ENCODE peak calls at places on chromosomes 4 and X, in six cellular contexts. One of them, this sample, is unnamed.

GRCh38 chrX:82816572-82816971 is 691.5 kb upstream of the POU3F4 start:
- DNase-seq in stomach: no peak
- DNase-seq in CD4-positive, CD25-positive, alpha-beta regulatory T cell: no peak
- DNase-seq in right lobe of liver: no peak
- DNase-seq in uterus: no peak
- DNase-seq in psoas muscle: no peak
- DNase-seq in this sample: no peak

GRCh38 chr4:79455216-79455615 is 47.2 kb upstream of the GK2 start:
- DNase-seq in psoas muscle: no peak
- DNase-seq in uterus: no peak
- DNase-seq in right lobe of liver: no peak
- DNase-seq in stomach: no peak
- DNase-seq in CD4-positive, CD25-positive, alpha-beta regulatory T cell: no peak
- DNase-seq in this sample: no peak

GRCh38 chr4:112978691-112979472 is 70.6 kb upstream of the ANK2 start:
- DNase-seq in CD4-positive, CD25-positive, alpha-beta regulatory T cell: no peak
- DNase-seq in stomach: no peak
- DNase-seq in right lobe of liver: no peak
- DNase-seq in psoas muscle: no peak
- DNase-seq in uterus: no peak
- DNase-seq in this sample: no peak

GRCh38 chr4:33831667-33832066 is 2412.6 kb downstream of the ARAP2 start:
- DNase-seq in CD4-positive, CD25-positive, alpha-beta regulatory T cell: no peak
- DNase-seq in right lobe of liver: no peak
- DNase-seq in psoas muscle: no peak
- DNase-seq in uterus: no peak
- DNase-seq in stomach: no peak
- DNase-seq in this sample: no peak

GRCh38 chr4:3330682-3331081 is 37.9 kb downstream of the RGS12 start:
- DNase-seq in psoas muscle: no peak
- DNase-seq in right lobe of liver: no peak
- DNase-seq in CD4-positive, CD25-positive, alpha-beta regulatory T cell: no peak
- DNase-seq in uterus: no peak
- DNase-seq in stomach: peak
- DNase-seq in this sample: no peak

GRCh38 chrX:78063687-78064086 is 40.4 kb upstream of the PGK1 start:
- DNase-seq in right lobe of liver: no peak
- DNase-seq in psoas muscle: no peak
- DNase-seq in stomach: no peak
- DNase-seq in uterus: no peak
- DNase-seq in CD4-positive, CD25-positive, alpha-beta regulatory T cell: no peak
- DNase-seq in this sample: no peak

GRCh38 chr4:53314257-53314656 is 51.6 kb downstream of the SCFD2 start:
- DNase-seq in CD4-positive, CD25-positive, alpha-beta regulatory T cell: no peak
- DNase-seq in psoas muscle: no peak
- DNase-seq in stomach: no peak
- DNase-seq in uterus: no peak
- DNase-seq in right lobe of liver: no peak
- DNase-seq in this sample: no peak

GRCh38 chrX:49237060-49237459 is 1.8 kb downstream of the CCDC22 start:
- DNase-seq in right lobe of liver: no peak
- DNase-seq in psoas muscle: no peak
- DNase-seq in uterus: no peak
- DNase-seq in CD4-positive, CD25-positive, alpha-beta regulatory T cell: no peak
- DNase-seq in stomach: no peak
- DNase-seq in this sample: no peak

GRCh38 chr4:85821688-85822087 is 346.7 kb downstream of the ARHGAP24 start:
- DNase-seq in psoas muscle: no peak
- DNase-seq in uterus: no peak
- DNase-seq in right lobe of liver: no peak
- DNase-seq in CD4-positive, CD25-positive, alpha-beta regulatory T cell: no peak
- DNase-seq in stomach: no peak
- DNase-seq in this sample: no peak

GRCh38 chr4:59091376-59092142 is 1981.4 kb upstream of the IGFBP7 start:
- DNase-seq in psoas muscle: peak
- DNase-seq in uterus: no peak
- DNase-seq in stomach: no peak
- DNase-seq in CD4-positive, CD25-positive, alpha-beta regulatory T cell: no peak
- DNase-seq in right lobe of liver: no peak
- DNase-seq in this sample: peak

GRCh38 chr4:142801966-142802365 is 44.1 kb downstream of the INPP4B start:
- DNase-seq in right lobe of liver: no peak
- DNase-seq in uterus: no peak
- DNase-seq in CD4-positive, CD25-positive, alpha-beta regulatory T cell: no peak
- DNase-seq in psoas muscle: no peak
- DNase-seq in stomach: no peak
- DNase-seq in this sample: no peak

GRCh38 chr4:38819569-38819968 is 15.0 kb upstream of the TLR1 start:
- DNase-seq in psoas muscle: no peak
- DNase-seq in right lobe of liver: no peak
- DNase-seq in stomach: no peak
- DNase-seq in uterus: no peak
- DNase-seq in CD4-positive, CD25-positive, alpha-beta regulatory T cell: no peak
- DNase-seq in this sample: no peak

GRCh38 chr4:107719211-107719926 is 665 bp downstream of the PAPSS1 start:
- DNase-seq in psoas muscle: peak
- DNase-seq in stomach: no peak
- DNase-seq in CD4-positive, CD25-positive, alpha-beta regulatory T cell: no peak
- DNase-seq in uterus: no peak
- DNase-seq in right lobe of liver: no peak
- DNase-seq in this sample: peak

GRCh38 chr4:168800926-168801325 is 209.1 kb downstream of the CBR4 start:
- DNase-seq in stomach: no peak
- DNase-seq in uterus: no peak
- DNase-seq in right lobe of liver: no peak
- DNase-seq in psoas muscle: no peak
- DNase-seq in CD4-positive, CD25-positive, alpha-beta regulatory T cell: no peak
- DNase-seq in this sample: no peak

GRCh38 chr4:26717332-26717731 is 133.4 kb downstream of the TBC1D19 start:
- DNase-seq in uterus: no peak
- DNase-seq in CD4-positive, CD25-positive, alpha-beta regulatory T cell: no peak
- DNase-seq in right lobe of liver: no peak
- DNase-seq in psoas muscle: no peak
- DNase-seq in stomach: no peak
- DNase-seq in this sample: no peak

GRCh38 chrX:118226060-118226428 is 109.4 kb upstream of the KLHL13 start:
- DNase-seq in uterus: no peak
- DNase-seq in right lobe of liver: no peak
- DNase-seq in psoas muscle: no peak
- DNase-seq in stomach: no peak
- DNase-seq in CD4-positive, CD25-positive, alpha-beta regulatory T cell: no peak
- DNase-seq in this sample: no peak

GRCh38 chr4:120765271-120765985 is 157.1 kb downstream of the PRDM5 start:
- DNase-seq in stomach: no peak
- DNase-seq in uterus: no peak
- DNase-seq in CD4-positive, CD25-positive, alpha-beta regulatory T cell: no peak
- DNase-seq in right lobe of liver: no peak
- DNase-seq in psoas muscle: no peak
- DNase-seq in this sample: no peak

GRCh38 chrX:65596270-65596669 is 61.7 kb upstream of the LAS1L start:
- DNase-seq in uterus: no peak
- DNase-seq in CD4-positive, CD25-positive, alpha-beta regulatory T cell: peak
- DNase-seq in right lobe of liver: no peak
- DNase-seq in psoas muscle: no peak
- DNase-seq in stomach: no peak
- DNase-seq in this sample: no peak

GRCh38 chrX:129959493-129959832 is 23.0 kb upstream of the BCORL1 start:
- DNase-seq in CD4-positive, CD25-positive, alpha-beta regulatory T cell: no peak
- DNase-seq in uterus: no peak
- DNase-seq in right lobe of liver: no peak
- DNase-seq in stomach: no peak
- DNase-seq in psoas muscle: no peak
- DNase-seq in this sample: no peak

GRCh38 chr4:78776729-78777555 is 792 bp downstream of the BMP2K start:
- DNase-seq in CD4-positive, CD25-positive, alpha-beta regulatory T cell: peak
- DNase-seq in stomach: peak
- DNase-seq in uterus: peak
- DNase-seq in psoas muscle: peak
- DNase-seq in right lobe of liver: peak
- DNase-seq in this sample: peak

GRCh38 chrX:110034036-110034435 is 31.1 kb downstream of the TMEM164 start:
- DNase-seq in psoas muscle: no peak
- DNase-seq in uterus: no peak
- DNase-seq in CD4-positive, CD25-positive, alpha-beta regulatory T cell: no peak
- DNase-seq in stomach: no peak
- DNase-seq in right lobe of liver: no peak
- DNase-seq in this sample: no peak

GRCh38 chr4:5784960-5785611 is 74.1 kb downstream of the EVC start:
- DNase-seq in CD4-positive, CD25-positive, alpha-beta regulatory T cell: no peak
- DNase-seq in uterus: no peak
- DNase-seq in psoas muscle: no peak
- DNase-seq in stomach: no peak
- DNase-seq in right lobe of liver: peak
- DNase-seq in this sample: no peak

GRCh38 chrX:21745756-21746155 is 12.2 kb downstream of the SMPX start:
- DNase-seq in right lobe of liver: peak
- DNase-seq in stomach: peak
- DNase-seq in CD4-positive, CD25-positive, alpha-beta regulatory T cell: peak
- DNase-seq in psoas muscle: peak
- DNase-seq in uterus: no peak
- DNase-seq in this sample: no peak

GRCh38 chrX:118207831-118208453 is 91.3 kb upstream of the KLHL13 start:
- DNase-seq in right lobe of liver: no peak
- DNase-seq in stomach: no peak
- DNase-seq in CD4-positive, CD25-positive, alpha-beta regulatory T cell: no peak
- DNase-seq in psoas muscle: no peak
- DNase-seq in uterus: no peak
- DNase-seq in this sample: no peak

GRCh38 chrX:14505648-14506047 is 23.7 kb upstream of the GLRA2 start:
- DNase-seq in psoas muscle: no peak
- DNase-seq in uterus: no peak
- DNase-seq in stomach: no peak
- DNase-seq in CD4-positive, CD25-positive, alpha-beta regulatory T cell: no peak
- DNase-seq in right lobe of liver: no peak
- DNase-seq in this sample: no peak

GRCh38 chr4:115219315-115219840 is 106.0 kb upstream of the NDST4 start:
- DNase-seq in stomach: no peak
- DNase-seq in uterus: no peak
- DNase-seq in CD4-positive, CD25-positive, alpha-beta regulatory T cell: no peak
- DNase-seq in psoas muscle: no peak
- DNase-seq in right lobe of liver: no peak
- DNase-seq in this sample: no peak
- H3K4me3 ChIP-seq in stomach: no peak
- H3K4me3 ChIP-seq in uterus: no peak
- H3K4me3 ChIP-seq in CD4-positive, CD25-positive, alpha-beta regulatory T cell: no peak
- H3K4me3 ChIP-seq in psoas muscle: no peak
- H3K4me3 ChIP-seq in right lobe of liver: no peak
- H3K4me3 ChIP-seq in this sample: no peak

DNA sequence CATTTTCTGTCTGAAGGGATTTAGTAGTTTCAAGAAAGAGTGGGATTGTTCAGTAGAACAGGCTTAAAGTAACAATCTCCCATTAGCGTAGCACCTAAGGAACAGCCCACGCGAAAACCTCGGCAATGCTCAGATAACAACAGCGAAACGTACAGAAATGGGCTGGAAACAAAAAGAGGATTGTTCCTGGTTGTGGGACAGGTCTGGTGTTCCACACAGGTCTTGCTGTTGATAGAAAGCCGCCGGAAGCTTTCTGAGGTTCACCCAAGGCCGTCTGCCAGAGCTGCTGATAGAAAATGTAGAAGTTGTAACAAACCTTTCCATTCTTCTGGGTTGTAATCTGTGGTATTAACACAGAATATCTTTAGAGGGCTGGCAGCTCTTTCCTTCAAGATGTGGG is 69.4 kb upstream of the CLCN4 start:
- DNase-seq in right lobe of liver: no peak
- DNase-seq in psoas muscle: no peak
- DNase-seq in stomach: no peak
- DNase-seq in uterus: no peak
- DNase-seq in CD4-positive, CD25-positive, alpha-beta regulatory T cell: no peak
- DNase-seq in this sample: no peak
- H3K27ac ChIP-seq in right lobe of liver: no peak
- H3K27ac ChIP-seq in psoas muscle: no peak
- H3K27ac ChIP-seq in stomach: no peak
- H3K27ac ChIP-seq in uterus: no peak
- H3K27ac ChIP-seq in CD4-positive, CD25-positive, alpha-beta regulatory T cell: no peak
- H3K27ac ChIP-seq in this sample: no peak

DNA sequence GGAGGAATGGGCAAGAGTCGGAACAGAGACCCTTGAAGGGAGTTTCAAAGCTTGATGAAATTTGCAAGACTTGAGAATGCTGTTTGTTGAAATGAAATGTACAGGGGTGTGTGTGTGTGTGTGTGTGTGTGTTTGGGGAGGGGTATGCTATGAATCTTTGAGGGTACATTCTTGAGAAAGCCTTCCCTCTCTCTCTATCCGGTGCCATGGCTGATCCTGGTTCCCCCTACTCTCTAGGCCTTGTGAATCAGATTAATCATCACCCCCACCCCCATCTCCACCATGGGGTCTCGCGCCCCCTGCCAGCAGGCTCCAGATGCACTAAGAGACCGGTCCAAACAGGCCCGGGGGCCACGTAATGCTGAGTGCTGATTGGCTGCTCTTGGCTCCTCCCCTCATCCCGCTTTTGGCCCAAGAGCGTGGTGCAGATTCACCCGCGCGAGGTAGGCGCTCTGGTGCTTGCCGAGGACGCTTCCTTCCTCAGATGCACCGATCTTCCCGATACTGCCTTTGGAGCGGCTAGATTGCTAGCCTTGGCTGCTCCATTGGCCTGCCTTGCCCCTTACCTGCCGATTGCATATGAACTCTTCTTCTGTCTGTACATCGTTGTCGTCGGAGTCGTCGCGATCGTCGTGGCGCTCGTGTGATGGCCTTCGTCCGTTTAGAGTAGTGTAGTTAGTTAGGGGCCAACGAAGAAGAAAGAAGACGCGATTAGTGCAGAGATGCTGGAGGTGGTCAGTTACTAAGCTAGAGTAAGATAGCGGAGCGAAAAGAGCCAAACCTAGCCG is at the start of gene HTR2C:
- DNase-seq in uterus: no peak
- DNase-seq in stomach: no peak
- DNase-seq in psoas muscle: no peak
- DNase-seq in CD4-positive, CD25-positive, alpha-beta regulatory T cell: no peak
- DNase-seq in right lobe of liver: no peak
- DNase-seq in this sample: no peak
- H3K4me3 ChIP-seq in uterus: no peak
- H3K4me3 ChIP-seq in stomach: peak
- H3K4me3 ChIP-seq in psoas muscle: no peak
- H3K4me3 ChIP-seq in CD4-positive, CD25-positive, alpha-beta regulatory T cell: no peak
- H3K4me3 ChIP-seq in right lobe of liver: no peak
- H3K4me3 ChIP-seq in this sample: no peak

GRCh38 chrX:136061302-136061701 is 76.1 kb downstream of the SLC9A6 start:
- DNase-seq in psoas muscle: peak
- DNase-seq in right lobe of liver: no peak
- DNase-seq in CD4-positive, CD25-positive, alpha-beta regulatory T cell: no peak
- DNase-seq in stomach: no peak
- DNase-seq in uterus: no peak
- DNase-seq in this sample: no peak
- H3K27ac ChIP-seq in psoas muscle: no peak
- H3K27ac ChIP-seq in right lobe of liver: no peak
- H3K27ac ChIP-seq in CD4-positive, CD25-positive, alpha-beta regulatory T cell: no peak
- H3K27ac ChIP-seq in stomach: no peak
- H3K27ac ChIP-seq in uterus: no peak
- H3K27ac ChIP-seq in this sample: no peak

This sample was measured in RWPE2.